ENCODE peak calls at places on chromosomes 16 and 17, in ten cellular contexts. One of them, this sample, is unnamed. For H3K36me3 and H3K27me3, the result is how much of the 10 kb centered on the place peaks cover.

GRCh38 chr16:89315791-89316581 is 98.5 kb downstream of the ZNF778 start:
- DNase-seq in spleen: peak
- DNase-seq in GM23248: peak
- DNase-seq in neuronal stem cell: no peak
- DNase-seq in neural progenitor cell: no peak
- DNase-seq in body of pancreas: no peak
- DNase-seq in astrocyte: peak
- DNase-seq in IMR-90: peak
- DNase-seq in Peyer's patch: peak
- DNase-seq in adipocyte: no peak
- DNase-seq in this sample: no peak

GRCh38 chr17:21235921-21236320 is 17.3 kb downstream of the NATD1 start:
- DNase-seq in spleen: no peak
- DNase-seq in GM23248: no peak
- DNase-seq in neuronal stem cell: no peak
- DNase-seq in neural progenitor cell: no peak
- DNase-seq in body of pancreas: no peak
- DNase-seq in astrocyte: no peak
- DNase-seq in IMR-90: no peak
- DNase-seq in Peyer's patch: no peak
- DNase-seq in adipocyte: no peak
- DNase-seq in this sample: no peak

GRCh38 chr17:39270923-39271322 is 45.2 kb upstream of the STAC2 start:
- DNase-seq in spleen: no peak
- DNase-seq in GM23248: peak
- DNase-seq in neuronal stem cell: no peak
- DNase-seq in neural progenitor cell: no peak
- DNase-seq in body of pancreas: no peak
- DNase-seq in astrocyte: peak
- DNase-seq in IMR-90: peak
- DNase-seq in Peyer's patch: no peak
- DNase-seq in adipocyte: peak
- DNase-seq in this sample: no peak

GRCh38 chr17:235831-236640 is 54.6 kb upstream of the DOC2B start:
- DNase-seq in spleen: peak
- DNase-seq in GM23248: no peak
- DNase-seq in neuronal stem cell: no peak
- DNase-seq in neural progenitor cell: no peak
- DNase-seq in body of pancreas: peak
- DNase-seq in astrocyte: no peak
- DNase-seq in IMR-90: no peak
- DNase-seq in Peyer's patch: no peak
- DNase-seq in adipocyte: no peak
- DNase-seq in this sample: no peak

GRCh38 chr17:6494239-6494941 is 50.1 kb downstream of the PIMREG start:
- DNase-seq in spleen: peak
- DNase-seq in GM23248: no peak
- DNase-seq in neuronal stem cell: no peak
- DNase-seq in neural progenitor cell: no peak
- DNase-seq in body of pancreas: no peak
- DNase-seq in astrocyte: peak
- DNase-seq in IMR-90: no peak
- DNase-seq in Peyer's patch: peak
- DNase-seq in adipocyte: no peak
- DNase-seq in this sample: no peak

GRCh38 chr17:44820631-44821196 is 9.4 kb downstream of the GJC1 start:
- DNase-seq in spleen: no peak
- DNase-seq in GM23248: peak
- DNase-seq in neuronal stem cell: no peak
- DNase-seq in neural progenitor cell: no peak
- DNase-seq in body of pancreas: no peak
- DNase-seq in astrocyte: peak
- DNase-seq in IMR-90: peak
- DNase-seq in Peyer's patch: no peak
- DNase-seq in adipocyte: peak
- DNase-seq in this sample: no peak

GRCh38 chr17:62592305-62593099 is 35.0 kb upstream of the MRC2 start:
- DNase-seq in spleen: no peak
- DNase-seq in GM23248: peak
- DNase-seq in neuronal stem cell: no peak
- DNase-seq in neural progenitor cell: no peak
- DNase-seq in body of pancreas: no peak
- DNase-seq in astrocyte: peak
- DNase-seq in IMR-90: peak
- DNase-seq in Peyer's patch: no peak
- DNase-seq in adipocyte: no peak
- DNase-seq in this sample: peak

GRCh38 chr16:27368358-27368722 is 33.6 kb upstream of the IL21R start:
- DNase-seq in spleen: no peak
- DNase-seq in GM23248: no peak
- DNase-seq in neuronal stem cell: no peak
- DNase-seq in neural progenitor cell: no peak
- DNase-seq in body of pancreas: no peak
- DNase-seq in astrocyte: no peak
- DNase-seq in IMR-90: no peak
- DNase-seq in Peyer's patch: no peak
- DNase-seq in adipocyte: no peak
- DNase-seq in this sample: no peak

GRCh38 chr17:81706757-81707624 is 3.8 kb downstream of the MRPL12 start:
- DNase-seq in spleen: peak
- DNase-seq in GM23248: no peak
- DNase-seq in neuronal stem cell: no peak
- DNase-seq in neural progenitor cell: no peak
- DNase-seq in body of pancreas: no peak
- DNase-seq in astrocyte: no peak
- DNase-seq in IMR-90: no peak
- DNase-seq in Peyer's patch: no peak
- DNase-seq in adipocyte: no peak
- DNase-seq in this sample: no peak

GRCh38 chr17:81710514-81711308 is 1.4 kb upstream of the SLC25A10 start:
- DNase-seq in spleen: peak
- DNase-seq in GM23248: peak
- DNase-seq in neuronal stem cell: no peak
- DNase-seq in neural progenitor cell: peak
- DNase-seq in body of pancreas: peak
- DNase-seq in astrocyte: no peak
- DNase-seq in IMR-90: no peak
- DNase-seq in Peyer's patch: peak
- DNase-seq in adipocyte: no peak
- DNase-seq in this sample: peak

GRCh38 chr17:81706232-81706611 is 3.1 kb downstream of the MRPL12 start:
- DNase-seq in spleen: peak
- DNase-seq in GM23248: no peak
- DNase-seq in neuronal stem cell: no peak
- DNase-seq in neural progenitor cell: no peak
- DNase-seq in body of pancreas: no peak
- DNase-seq in astrocyte: no peak
- DNase-seq in IMR-90: no peak
- DNase-seq in Peyer's patch: no peak
- DNase-seq in adipocyte: no peak
- DNase-seq in this sample: no peak

GRCh38 chr17:81707725-81708646 is 4.1 kb upstream of the SLC25A10 start:
- DNase-seq in spleen: peak
- DNase-seq in GM23248: no peak
- DNase-seq in neuronal stem cell: no peak
- DNase-seq in neural progenitor cell: no peak
- DNase-seq in body of pancreas: no peak
- DNase-seq in astrocyte: no peak
- DNase-seq in IMR-90: no peak
- DNase-seq in Peyer's patch: no peak
- DNase-seq in adipocyte: no peak
- DNase-seq in this sample: no peak

DNA sequence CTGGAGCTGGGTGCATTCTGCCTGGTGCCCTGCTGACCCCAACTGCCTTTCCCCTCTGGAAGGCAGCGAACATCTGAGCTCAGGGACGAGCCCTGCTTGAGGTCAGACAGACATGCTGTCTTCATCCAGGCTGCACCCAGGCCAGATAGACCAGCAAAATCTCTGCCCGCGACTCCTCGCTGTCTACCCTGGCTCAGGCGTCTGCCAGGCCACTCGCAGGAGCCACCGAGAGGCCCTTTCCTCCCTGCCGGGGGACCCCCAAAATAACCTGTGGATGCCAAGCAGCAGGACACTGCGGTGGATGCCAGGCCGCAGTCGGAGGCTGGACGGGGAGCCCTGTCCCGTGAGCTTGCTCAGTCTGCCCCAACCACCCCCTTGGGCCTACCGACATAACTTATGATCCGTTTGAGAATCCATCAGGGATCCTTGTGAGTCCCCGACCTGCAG is 3.3 kb upstream of the SLC25A10 start:
- DNase-seq in spleen: peak
- DNase-seq in GM23248: no peak
- DNase-seq in neuronal stem cell: no peak
- DNase-seq in neural progenitor cell: no peak
- DNase-seq in body of pancreas: no peak
- DNase-seq in astrocyte: no peak
- DNase-seq in IMR-90: no peak
- DNase-seq in Peyer's patch: no peak
- DNase-seq in adipocyte: no peak
- DNase-seq in this sample: no peak
- H3K36me3 ChIP-seq in spleen: under half
- H3K36me3 ChIP-seq in GM23248: under half
- H3K36me3 ChIP-seq in neuronal stem cell: under half
- H3K36me3 ChIP-seq in neural progenitor cell: under half
- H3K36me3 ChIP-seq in body of pancreas: under half
- H3K36me3 ChIP-seq in astrocyte: under half
- H3K36me3 ChIP-seq in IMR-90: under half
- H3K36me3 ChIP-seq in Peyer's patch: under half
- H3K36me3 ChIP-seq in adipocyte: under half
- H3K36me3 ChIP-seq in this sample: half or more

DNA sequence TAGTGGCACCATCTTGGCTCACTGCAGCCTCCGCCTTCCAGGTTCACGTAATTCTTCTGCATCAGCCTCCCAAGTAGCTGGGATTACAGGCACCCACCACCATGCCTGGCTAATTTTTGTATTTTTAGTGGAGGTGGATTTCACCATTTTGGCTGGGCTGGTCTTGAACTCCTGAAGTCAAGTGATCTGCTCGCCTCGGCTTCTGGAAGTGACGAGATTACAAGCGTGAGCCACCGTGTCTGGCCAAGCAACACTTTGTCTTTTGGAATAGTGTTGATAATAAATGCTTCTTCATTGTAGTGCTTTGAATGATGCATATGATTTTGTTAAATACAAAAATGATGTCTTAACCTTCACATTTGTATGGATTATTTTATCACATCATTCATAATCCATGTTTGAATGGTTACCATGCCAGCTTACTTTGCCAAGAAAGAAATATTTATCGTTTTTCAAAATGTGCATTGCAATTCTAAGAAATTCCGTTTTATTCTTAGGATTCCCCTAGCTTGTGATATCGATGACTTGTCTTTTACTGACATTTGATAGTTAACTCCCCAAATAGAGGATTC is 29.1 kb downstream of the USP10 start:
- DNase-seq in spleen: no peak
- DNase-seq in GM23248: no peak
- DNase-seq in neuronal stem cell: no peak
- DNase-seq in neural progenitor cell: no peak
- DNase-seq in body of pancreas: no peak
- DNase-seq in astrocyte: no peak
- DNase-seq in IMR-90: no peak
- DNase-seq in Peyer's patch: no peak
- DNase-seq in adipocyte: no peak
- DNase-seq in this sample: no peak
- H3K4me3 ChIP-seq in spleen: no peak
- H3K4me3 ChIP-seq in GM23248: no peak
- H3K4me3 ChIP-seq in neuronal stem cell: no peak
- H3K4me3 ChIP-seq in neural progenitor cell: no peak
- H3K4me3 ChIP-seq in body of pancreas: no peak
- H3K4me3 ChIP-seq in astrocyte: peak
- H3K4me3 ChIP-seq in IMR-90: no peak
- H3K4me3 ChIP-seq in Peyer's patch: no peak
- H3K4me3 ChIP-seq in adipocyte: no peak
- H3K4me3 ChIP-seq in this sample: no peak

DNA sequence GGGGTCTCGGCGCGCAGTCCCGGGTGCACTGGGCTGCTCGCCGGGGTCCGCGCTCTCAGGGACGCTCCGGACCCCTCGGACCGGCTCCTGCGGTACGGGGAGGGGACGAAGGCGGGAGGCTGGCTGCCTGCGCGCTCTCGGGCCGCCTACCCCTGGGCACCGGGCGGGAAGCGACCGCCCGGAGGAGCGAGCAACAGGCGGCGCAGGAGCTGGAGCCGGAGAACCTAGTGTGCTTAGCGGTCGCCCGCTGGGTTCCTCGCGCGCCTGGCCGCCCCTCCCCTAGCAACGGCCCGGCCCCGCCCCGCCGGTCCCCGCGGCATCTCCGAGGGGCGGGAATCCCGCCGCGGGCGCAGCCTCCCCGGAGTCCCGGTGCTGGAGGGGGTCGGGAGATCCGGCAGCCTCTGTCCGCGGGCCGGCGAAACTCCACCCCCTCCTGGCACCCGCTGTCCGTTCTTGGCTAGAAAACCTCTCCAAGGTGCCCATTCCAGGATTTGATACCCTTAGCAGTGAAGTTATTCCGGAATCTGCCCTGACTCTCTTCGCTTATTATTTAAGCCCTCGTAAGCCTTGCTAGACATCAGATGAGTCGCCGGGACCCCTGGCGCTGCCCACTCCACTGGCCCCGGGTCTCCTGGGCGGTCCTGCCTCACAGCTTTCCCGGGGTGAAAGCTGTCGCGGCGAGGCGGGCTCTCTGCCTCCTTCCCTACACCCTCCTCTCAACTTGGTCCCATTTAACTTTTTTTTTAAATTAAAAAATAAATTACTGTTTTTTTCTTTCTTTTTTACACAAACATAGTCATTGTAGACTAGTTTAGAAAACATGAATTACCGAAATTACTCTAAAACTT is at the start of gene RPRML:
- DNase-seq in spleen: peak
- DNase-seq in GM23248: peak
- DNase-seq in neuronal stem cell: peak
- DNase-seq in neural progenitor cell: peak
- DNase-seq in body of pancreas: peak
- DNase-seq in astrocyte: no peak
- DNase-seq in IMR-90: no peak
- DNase-seq in Peyer's patch: peak
- DNase-seq in adipocyte: peak
- DNase-seq in this sample: peak
- H3K27me3 ChIP-seq in spleen: under half
- H3K27me3 ChIP-seq in GM23248: under half
- H3K27me3 ChIP-seq in neuronal stem cell: under half
- H3K27me3 ChIP-seq in neural progenitor cell: half or more
- H3K27me3 ChIP-seq in body of pancreas: under half
- H3K27me3 ChIP-seq in astrocyte: under half
- H3K27me3 ChIP-seq in IMR-90: under half
- H3K27me3 ChIP-seq in Peyer's patch: under half
- H3K27me3 ChIP-seq in adipocyte: under half
- H3K27me3 ChIP-seq in this sample: under half

DNA sequence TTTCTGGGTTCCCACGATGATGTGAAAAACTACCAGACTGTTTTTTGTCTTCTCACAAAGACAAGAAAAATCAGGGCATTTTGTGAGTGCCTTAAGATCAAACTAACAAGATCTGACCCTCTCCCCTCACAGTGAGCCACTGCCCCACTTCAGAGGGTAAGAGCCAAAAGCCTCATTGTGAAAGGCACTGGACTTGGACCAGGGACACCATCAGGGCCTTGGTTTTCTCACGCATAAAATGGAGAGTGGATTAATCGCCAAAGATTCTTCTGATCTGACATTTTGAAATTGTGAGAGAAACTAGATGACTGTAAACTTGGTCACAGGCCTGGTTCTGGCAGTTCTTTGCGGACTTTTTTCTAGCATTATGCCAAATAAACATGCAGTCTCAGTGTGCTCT is 21.0 kb upstream of the ENDOV start:
- DNase-seq in spleen: no peak
- DNase-seq in GM23248: no peak
- DNase-seq in neuronal stem cell: no peak
- DNase-seq in neural progenitor cell: no peak
- DNase-seq in body of pancreas: no peak
- DNase-seq in astrocyte: no peak
- DNase-seq in IMR-90: no peak
- DNase-seq in Peyer's patch: no peak
- DNase-seq in adipocyte: no peak
- DNase-seq in this sample: no peak
- H3K36me3 ChIP-seq in spleen: under half
- H3K36me3 ChIP-seq in GM23248: under half
- H3K36me3 ChIP-seq in neuronal stem cell: under half
- H3K36me3 ChIP-seq in neural progenitor cell: under half
- H3K36me3 ChIP-seq in body of pancreas: under half
- H3K36me3 ChIP-seq in astrocyte: under half
- H3K36me3 ChIP-seq in IMR-90: under half
- H3K36me3 ChIP-seq in Peyer's patch: under half
- H3K36me3 ChIP-seq in adipocyte: half or more
- H3K36me3 ChIP-seq in this sample: half or more

This sample was measured in WERI-Rb-1.